ENCODE peak calls at places on chromosomes 16 and 17, in eight cellular contexts. One of them, this sample, is unnamed.

GRCh38 chr16:49148410-49148809 is 133.2 kb downstream of the CBLN1 start:
- DNase-seq in choroid plexus epithelial cell: no peak
- DNase-seq in cardiac fibroblast: no peak
- DNase-seq in endothelial cell: no peak
- DNase-seq in psoas muscle: no peak
- DNase-seq in esophagus squamous epithelium: no peak
- DNase-seq in epithelial cell of esophagus: no peak
- DNase-seq in tibial artery: no peak
- DNase-seq in this sample: no peak

GRCh38 chr17:11823862-11824261 is 173.4 kb downstream of the ZNF18 start:
- DNase-seq in choroid plexus epithelial cell: no peak
- DNase-seq in cardiac fibroblast: no peak
- DNase-seq in endothelial cell: no peak
- DNase-seq in psoas muscle: no peak
- DNase-seq in esophagus squamous epithelium: no peak
- DNase-seq in epithelial cell of esophagus: no peak
- DNase-seq in tibial artery: no peak
- DNase-seq in this sample: no peak

GRCh38 chr16:66948034-66948821 is 12.8 kb upstream of the CES3 start:
- DNase-seq in choroid plexus epithelial cell: no peak
- DNase-seq in cardiac fibroblast: no peak
- DNase-seq in endothelial cell: no peak
- DNase-seq in psoas muscle: no peak
- DNase-seq in esophagus squamous epithelium: no peak
- DNase-seq in epithelial cell of esophagus: peak
- DNase-seq in tibial artery: no peak
- DNase-seq in this sample: no peak

GRCh38 chr17:9144502-9145233 is 123.4 kb downstream of the NTN1 start:
- DNase-seq in choroid plexus epithelial cell: no peak
- DNase-seq in cardiac fibroblast: no peak
- DNase-seq in endothelial cell: no peak
- DNase-seq in psoas muscle: no peak
- DNase-seq in esophagus squamous epithelium: no peak
- DNase-seq in epithelial cell of esophagus: no peak
- DNase-seq in tibial artery: no peak
- DNase-seq in this sample: no peak

GRCh38 chr17:75174996-75175395 is 7.8 kb downstream of the SUMO2 start:
- DNase-seq in choroid plexus epithelial cell: no peak
- DNase-seq in cardiac fibroblast: no peak
- DNase-seq in endothelial cell: no peak
- DNase-seq in psoas muscle: no peak
- DNase-seq in esophagus squamous epithelium: no peak
- DNase-seq in epithelial cell of esophagus: no peak
- DNase-seq in tibial artery: no peak
- DNase-seq in this sample: no peak

GRCh38 chr17:4498461-4499397 is at the start of gene SPNS2:
- DNase-seq in choroid plexus epithelial cell: peak
- DNase-seq in cardiac fibroblast: peak
- DNase-seq in endothelial cell: peak
- DNase-seq in psoas muscle: peak
- DNase-seq in esophagus squamous epithelium: no peak
- DNase-seq in epithelial cell of esophagus: peak
- DNase-seq in tibial artery: peak
- DNase-seq in this sample: peak

GRCh38 chr16:72285728-72286127 is 113.8 kb upstream of the PMFBP1 start:
- DNase-seq in choroid plexus epithelial cell: peak
- DNase-seq in cardiac fibroblast: peak
- DNase-seq in endothelial cell: no peak
- DNase-seq in psoas muscle: no peak
- DNase-seq in esophagus squamous epithelium: no peak
- DNase-seq in epithelial cell of esophagus: no peak
- DNase-seq in tibial artery: no peak
- DNase-seq in this sample: no peak

GRCh38 chr17:51402881-51403280 is 142.5 kb downstream of the UTP18 start:
- DNase-seq in choroid plexus epithelial cell: no peak
- DNase-seq in cardiac fibroblast: no peak
- DNase-seq in endothelial cell: no peak
- DNase-seq in psoas muscle: no peak
- DNase-seq in esophagus squamous epithelium: no peak
- DNase-seq in epithelial cell of esophagus: no peak
- DNase-seq in tibial artery: no peak
- DNase-seq in this sample: no peak

GRCh38 chr17:9672266-9672665 is 26.9 kb downstream of the USP43 start:
- DNase-seq in choroid plexus epithelial cell: peak
- DNase-seq in cardiac fibroblast: no peak
- DNase-seq in endothelial cell: no peak
- DNase-seq in psoas muscle: no peak
- DNase-seq in esophagus squamous epithelium: no peak
- DNase-seq in epithelial cell of esophagus: peak
- DNase-seq in tibial artery: no peak
- DNase-seq in this sample: no peak

GRCh38 chr17:17815436-17816200 is 21.2 kb downstream of the SREBF1 start:
- DNase-seq in choroid plexus epithelial cell: no peak
- DNase-seq in cardiac fibroblast: no peak
- DNase-seq in endothelial cell: no peak
- DNase-seq in psoas muscle: no peak
- DNase-seq in esophagus squamous epithelium: no peak
- DNase-seq in epithelial cell of esophagus: no peak
- DNase-seq in tibial artery: no peak
- DNase-seq in this sample: no peak

GRCh38 chr17:78324391-78325075 is 35.3 kb downstream of the SOCS3 start:
- DNase-seq in choroid plexus epithelial cell: peak
- DNase-seq in cardiac fibroblast: peak
- DNase-seq in endothelial cell: peak
- DNase-seq in psoas muscle: peak
- DNase-seq in esophagus squamous epithelium: no peak
- DNase-seq in epithelial cell of esophagus: no peak
- DNase-seq in tibial artery: peak
- DNase-seq in this sample: no peak

GRCh38 chr17:2087597-2088211 is 32.8 kb downstream of the HIC1 start:
- DNase-seq in choroid plexus epithelial cell: peak
- DNase-seq in cardiac fibroblast: peak
- DNase-seq in endothelial cell: no peak
- DNase-seq in psoas muscle: no peak
- DNase-seq in esophagus squamous epithelium: no peak
- DNase-seq in epithelial cell of esophagus: no peak
- DNase-seq in tibial artery: peak
- DNase-seq in this sample: no peak

GRCh38 chr17:40190197-40191021 is 13.1 kb downstream of the RAPGEFL1 start:
- DNase-seq in choroid plexus epithelial cell: no peak
- DNase-seq in cardiac fibroblast: no peak
- DNase-seq in endothelial cell: peak
- DNase-seq in psoas muscle: no peak
- DNase-seq in esophagus squamous epithelium: no peak
- DNase-seq in epithelial cell of esophagus: peak
- DNase-seq in tibial artery: no peak
- DNase-seq in this sample: peak

GRCh38 chr16:31179747-31180458 is at the start of gene FUS:
- DNase-seq in choroid plexus epithelial cell: peak
- DNase-seq in cardiac fibroblast: peak
- DNase-seq in endothelial cell: peak
- DNase-seq in psoas muscle: peak
- DNase-seq in esophagus squamous epithelium: peak
- DNase-seq in epithelial cell of esophagus: peak
- DNase-seq in tibial artery: peak
- DNase-seq in this sample: peak

GRCh38 chr17:5683241-5683640 is 98.9 kb upstream of the NLRP1 start:
- DNase-seq in choroid plexus epithelial cell: no peak
- DNase-seq in cardiac fibroblast: no peak
- DNase-seq in endothelial cell: no peak
- DNase-seq in psoas muscle: no peak
- DNase-seq in esophagus squamous epithelium: no peak
- DNase-seq in epithelial cell of esophagus: no peak
- DNase-seq in tibial artery: no peak
- DNase-seq in this sample: no peak

DNA sequence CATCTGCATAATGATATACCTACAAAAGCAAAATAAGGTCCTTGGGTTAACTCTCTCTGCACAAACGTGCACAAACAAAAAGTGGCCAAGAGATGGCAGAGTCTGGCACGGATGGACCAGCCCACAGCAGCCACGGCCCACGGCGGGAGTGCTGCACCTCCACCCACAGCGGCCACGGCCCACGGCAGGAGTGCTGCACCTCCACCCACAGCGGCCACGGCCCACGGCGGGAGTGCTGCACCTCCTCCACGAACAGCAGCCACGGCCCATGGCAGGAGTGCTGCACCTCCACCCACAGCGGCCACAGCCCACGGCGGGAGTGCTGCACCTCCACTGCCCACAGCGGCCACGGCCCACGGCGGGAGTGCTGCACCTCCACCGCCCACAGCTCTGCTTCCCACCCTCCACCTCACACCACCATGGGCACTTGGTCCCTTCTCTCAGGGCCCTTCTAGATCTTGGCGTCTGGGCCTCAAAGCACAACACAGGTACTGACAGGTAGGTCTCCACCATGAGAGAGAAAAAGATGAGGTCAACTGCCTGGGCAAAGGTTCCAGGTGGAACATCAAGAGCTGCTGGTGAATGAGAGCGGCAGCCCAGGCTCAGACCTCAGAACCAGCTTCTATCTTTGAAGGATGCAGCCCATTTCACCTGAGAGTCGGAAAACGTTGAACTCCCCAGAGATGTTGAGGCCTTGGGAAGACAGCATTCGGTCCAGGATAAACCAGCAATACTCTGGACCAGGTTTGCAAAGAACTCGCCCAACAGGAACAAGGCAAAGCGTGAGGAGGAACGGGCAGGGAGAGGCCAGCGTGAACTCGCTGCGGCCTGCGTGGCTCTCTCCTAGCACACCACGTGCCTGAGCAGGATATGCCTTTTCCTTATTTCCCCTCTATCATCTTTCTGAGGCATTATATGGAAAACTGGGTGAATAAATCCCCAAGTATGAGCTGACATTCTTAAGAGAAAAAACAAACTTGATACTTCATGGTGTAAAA is 124.5 kb downstream of the ZNF778 start:
- DNase-seq in choroid plexus epithelial cell: no peak
- DNase-seq in cardiac fibroblast: no peak
- DNase-seq in endothelial cell: no peak
- DNase-seq in psoas muscle: no peak
- DNase-seq in esophagus squamous epithelium: no peak
- DNase-seq in epithelial cell of esophagus: peak
- DNase-seq in tibial artery: no peak
- DNase-seq in this sample: no peak
- TF ChIP-seq CTCF in choroid plexus epithelial cell: peak
- TF ChIP-seq CTCF in cardiac fibroblast: no peak
- TF ChIP-seq CTCF in endothelial cell: no peak
- TF ChIP-seq CTCF in psoas muscle: no peak
- TF ChIP-seq CTCF in esophagus squamous epithelium: no peak
- TF ChIP-seq CTCF in epithelial cell of esophagus: no peak
- TF ChIP-seq CTCF in tibial artery: no peak
- TF ChIP-seq CTCF in this sample: no peak

DNA sequence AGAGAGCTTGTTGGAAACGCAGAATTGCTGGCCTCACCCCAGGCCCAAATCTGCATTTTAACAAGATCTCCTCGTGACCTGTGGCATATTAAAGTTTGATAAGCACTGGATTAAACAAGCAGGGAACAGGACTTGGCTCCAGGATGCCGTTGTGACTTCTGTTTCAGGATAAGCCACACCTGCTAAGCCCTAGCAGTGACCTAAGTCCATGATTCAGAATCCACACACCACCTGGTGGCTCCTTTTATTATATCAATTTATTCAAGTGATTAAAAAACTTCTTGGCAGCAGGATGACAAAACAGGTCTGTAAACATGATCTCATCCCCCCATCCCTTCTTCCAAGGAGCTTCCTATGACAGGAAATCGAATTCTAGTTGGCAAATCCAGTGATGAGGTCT is 9.1 kb downstream of the NAGPA start:
- DNase-seq in choroid plexus epithelial cell: peak
- DNase-seq in cardiac fibroblast: no peak
- DNase-seq in endothelial cell: no peak
- DNase-seq in psoas muscle: no peak
- DNase-seq in esophagus squamous epithelium: no peak
- DNase-seq in epithelial cell of esophagus: peak
- DNase-seq in tibial artery: no peak
- DNase-seq in this sample: no peak
- TF ChIP-seq CTCF in choroid plexus epithelial cell: no peak
- TF ChIP-seq CTCF in cardiac fibroblast: peak
- TF ChIP-seq CTCF in endothelial cell: no peak
- TF ChIP-seq CTCF in psoas muscle: peak
- TF ChIP-seq CTCF in esophagus squamous epithelium: peak
- TF ChIP-seq CTCF in epithelial cell of esophagus: peak
- TF ChIP-seq CTCF in tibial artery: no peak
- TF ChIP-seq CTCF in this sample: no peak

GRCh38 chr16:51159296-51159695 is 8.2 kb upstream of the SALL1 start:
- DNase-seq in choroid plexus epithelial cell: no peak
- DNase-seq in cardiac fibroblast: no peak
- DNase-seq in endothelial cell: no peak
- DNase-seq in psoas muscle: no peak
- DNase-seq in esophagus squamous epithelium: no peak
- DNase-seq in epithelial cell of esophagus: no peak
- DNase-seq in tibial artery: no peak
- DNase-seq in this sample: no peak

GRCh38 chr16:51157698-51158097 is 6.6 kb upstream of the SALL1 start:
- DNase-seq in choroid plexus epithelial cell: no peak
- DNase-seq in cardiac fibroblast: no peak
- DNase-seq in endothelial cell: no peak
- DNase-seq in psoas muscle: no peak
- DNase-seq in esophagus squamous epithelium: no peak
- DNase-seq in epithelial cell of esophagus: no peak
- DNase-seq in tibial artery: no peak
- DNase-seq in this sample: no peak

GRCh38 chr16:51156836-51157235 is 5.8 kb upstream of the SALL1 start:
- DNase-seq in choroid plexus epithelial cell: no peak
- DNase-seq in cardiac fibroblast: no peak
- DNase-seq in endothelial cell: no peak
- DNase-seq in psoas muscle: no peak
- DNase-seq in esophagus squamous epithelium: no peak
- DNase-seq in epithelial cell of esophagus: no peak
- DNase-seq in tibial artery: no peak
- DNase-seq in this sample: no peak

GRCh38 chr16:51161440-51162195 is 10.5 kb upstream of the SALL1 start:
- DNase-seq in choroid plexus epithelial cell: peak
- DNase-seq in cardiac fibroblast: peak
- DNase-seq in endothelial cell: no peak
- DNase-seq in psoas muscle: no peak
- DNase-seq in esophagus squamous epithelium: no peak
- DNase-seq in epithelial cell of esophagus: no peak
- DNase-seq in tibial artery: no peak
- DNase-seq in this sample: no peak

GRCh38 chr16:51159864-51160263 is 8.8 kb upstream of the SALL1 start:
- DNase-seq in choroid plexus epithelial cell: no peak
- DNase-seq in cardiac fibroblast: no peak
- DNase-seq in endothelial cell: no peak
- DNase-seq in psoas muscle: no peak
- DNase-seq in esophagus squamous epithelium: no peak
- DNase-seq in epithelial cell of esophagus: no peak
- DNase-seq in tibial artery: no peak
- DNase-seq in this sample: no peak
- TF ChIP-seq CTCF in choroid plexus epithelial cell: no peak
- TF ChIP-seq CTCF in cardiac fibroblast: no peak
- TF ChIP-seq CTCF in endothelial cell: no peak
- TF ChIP-seq CTCF in psoas muscle: no peak
- TF ChIP-seq CTCF in esophagus squamous epithelium: no peak
- TF ChIP-seq CTCF in epithelial cell of esophagus: no peak
- TF ChIP-seq CTCF in tibial artery: no peak
- TF ChIP-seq CTCF in this sample: no peak

DNA sequence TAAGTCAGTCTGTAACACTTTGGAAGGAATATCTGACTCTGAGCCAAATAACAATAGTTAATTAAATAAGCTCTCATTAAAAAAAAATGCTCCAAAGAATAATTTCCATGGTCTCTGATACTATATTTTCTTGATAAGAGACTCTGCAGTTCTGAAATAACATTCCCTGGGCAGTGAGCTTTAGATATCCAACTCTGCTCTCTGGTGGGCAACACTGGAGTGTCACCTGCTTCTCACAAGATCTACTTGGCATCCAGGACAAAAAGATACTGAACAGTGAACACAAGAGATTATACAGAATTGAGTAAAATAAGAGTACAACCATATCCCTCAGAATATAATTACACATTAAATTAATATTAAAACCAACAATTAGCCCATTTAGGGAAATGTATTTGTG is 13.7 kb downstream of the BLMH start:
- DNase-seq in choroid plexus epithelial cell: peak
- DNase-seq in cardiac fibroblast: peak
- DNase-seq in endothelial cell: peak
- DNase-seq in psoas muscle: no peak
- DNase-seq in esophagus squamous epithelium: no peak
- DNase-seq in epithelial cell of esophagus: peak
- DNase-seq in tibial artery: peak
- DNase-seq in this sample: no peak
- TF ChIP-seq CTCF in choroid plexus epithelial cell: peak
- TF ChIP-seq CTCF in cardiac fibroblast: peak
- TF ChIP-seq CTCF in endothelial cell: peak
- TF ChIP-seq CTCF in psoas muscle: peak
- TF ChIP-seq CTCF in esophagus squamous epithelium: no peak
- TF ChIP-seq CTCF in epithelial cell of esophagus: peak
- TF ChIP-seq CTCF in tibial artery: peak
- TF ChIP-seq CTCF in this sample: peak